ENCODE peak calls at places on chromosomes 16 and 17, in five cellular contexts. R, X, V, O and J are unnamed samples. For H3F3A, the result is how much of the 10 kb centered on the place peaks cover.

GRCh38 chr16:2960183-2961010 is 3.7 kb upstream of the KREMEN2 start:
- DNase-seq in R (no peak), X (no peak), V (no peak), O (no peak), J (no peak)

GRCh38 chr16:83994087-83994486 is 26.0 kb downstream of the NECAB2 start:
- DNase-seq in R (no peak), X (no peak), V (peak), O (no peak), J (no peak)

GRCh38 chr16:2497116-2497630 is 16.6 kb upstream of the ATP6V0C start:
- DNase-seq in R (peak), X (no peak), V (no peak), O (no peak), J (no peak)

GRCh38 chr16:74738134-74738541 is 36.5 kb downstream of the FA2H start:
- DNase-seq in R (peak), X (no peak), V (peak), O (no peak), J (peak)

GRCh38 chr16:24838554-24839266 is 7.1 kb upstream of the SLC5A11 start:
- DNase-seq in R (no peak), X (no peak), V (peak), O (no peak), J (no peak)

GRCh38 chr16:13392341-13392740 is 490.9 kb downstream of the SHISA9 start:
- DNase-seq in R (no peak), X (peak), V (no peak), O (no peak), J (no peak)

GRCh38 chr16:79150128-79150527 is 450.4 kb downstream of the MAF start:
- DNase-seq in R (no peak), X (no peak), V (no peak), O (no peak), J (no peak)

GRCh38 chr17:50945779-50946222 is 79.6 kb upstream of the TOB1 start:
- DNase-seq in R (no peak), X (no peak), V (no peak), O (no peak), J (no peak)

GRCh38 chr17:187130-187529 is 5.7 kb upstream of the DOC2B start:
- DNase-seq in R (no peak), X (no peak), V (no peak), O (no peak), J (peak)

GRCh38 chr17:80163315-80163714 is 6.5 kb upstream of the CARD14 start:
- DNase-seq in R (no peak), X (no peak), V (no peak), O (no peak), J (no peak)

GRCh38 chr17:81235822-81236740 is 2.8 kb downstream of the TEPSIN start:
- DNase-seq in R (no peak), X (no peak), V (no peak), O (no peak), J (no peak)

GRCh38 chr16:84759061-84759460 is 59.3 kb downstream of the USP10 start:
- DNase-seq in R (no peak), X (no peak), V (no peak), O (no peak), J (no peak)

GRCh38 chr16:49575352-49576172 is 202.0 kb downstream of the C16orf78 start:
- DNase-seq in R (no peak), X (peak), V (no peak), O (peak), J (no peak)

GRCh38 chr17:40224707-40225092 is 5.6 kb downstream of the WIPF2 start:
- DNase-seq in R (no peak), X (no peak), V (no peak), O (no peak), J (no peak)

GRCh38 chr16:87228363-87228762 is 88.8 kb downstream of the C16orf95 start:
- DNase-seq in R (no peak), X (no peak), V (no peak), O (no peak), J (no peak)

GRCh38 chr16:86579268-86580062 is 1.1 kb downstream of the FOXL1 start:
- DNase-seq in R (no peak), X (peak), V (no peak), O (no peak), J (peak)

GRCh38 chr17:65473985-65474384 is 87.5 kb downstream of the AXIN2 start:
- DNase-seq in R (no peak), X (no peak), V (no peak), O (no peak), J (no peak)

GRCh38 chr16:762595-763268 is 2.2 kb downstream of the MSLN start:
- DNase-seq in R (no peak), X (no peak), V (no peak), O (no peak), J (no peak)

GRCh38 chr16:24900230-24900629 is 54.5 kb downstream of the SLC5A11 start:
- DNase-seq in R (no peak), X (peak), V (no peak), O (no peak), J (no peak)

GRCh38 chr17:51260960-51261958 is 913 bp downstream of the UTP18 start:
- DNase-seq in R (peak), X (peak), V (peak), O (peak), J (peak)

GRCh38 chr17:27878776-27879562 is 14.2 kb downstream of the LYRM9 start:
- DNase-seq in R (peak), X (no peak), V (no peak), O (no peak), J (no peak)

GRCh38 chr16:3825103-3825502 is 55.4 kb downstream of the CREBBP start:
- DNase-seq in R (no peak), X (no peak), V (peak), O (no peak), J (no peak)

GRCh38 chr16:1494129-1494640 is 1.0 kb downstream of the TELO2 start:
- DNase-seq in R (peak), X (peak), V (peak), O (no peak), J (peak)

GRCh38 chr16:31713945-31714898 is 159.4 kb upstream of the ZNF267 start:
- DNase-seq in R (peak), X (peak), V (no peak), O (no peak), J (peak)

GRCh38 chr16:50501986-50502615 is 46.1 kb upstream of the NKD1 start:
- DNase-seq in R (no peak), X (no peak), V (no peak), O (no peak), J (no peak)

GRCh38 chr16:80527297-80527696 is 13.5 kb upstream of the DYNLRB2 start:
- DNase-seq in R (peak), X (peak), V (peak), O (peak), J (peak)

GRCh38 chr17:83161298-83162034 is 82.1 kb downstream of the METRNL start:
- DNase-seq in R (no peak), X (no peak), V (peak), O (no peak), J (no peak)

GRCh38 chr16:11349599-11350276 is 4.5 kb downstream of the RMI2 start:
- DNase-seq in R (no peak), X (no peak), V (peak), O (no peak), J (no peak)

GRCh38 chr16:578870-579405 is 9.2 kb downstream of the PIGQ start:
- DNase-seq in R (peak), X (peak), V (peak), O (peak), J (peak)

GRCh38 chr16:70793851-70794502 is 7.0 kb downstream of the VAC14 start:
- DNase-seq in R (no peak), X (no peak), V (no peak), O (peak), J (no peak)

GRCh38 chr16:3106205-3106928 is 6.0 kb upstream of the ZNF205 start:
- DNase-seq in R (peak), X (peak), V (peak), O (peak), J (peak)

GRCh38 chr17:3891626-3892094 is 1.2 kb downstream of the CAMKK1 start:
- DNase-seq in R (no peak), X (peak), V (peak), O (no peak), J (no peak)

GRCh38 chr16:1534021-1535020 is 855 bp downstream of the TMEM204 start:
- DNase-seq in R (no peak), X (no peak), V (no peak), O (no peak), J (no peak)

GRCh38 chr17:32487460-32488176 is 825 bp downstream of the CDK5R1 start:
- DNase-seq in R (peak), X (peak), V (no peak), O (no peak), J (peak)

GRCh38 chr17:42050360-42051012 is at the start of gene C17orf113:
- DNase-seq in R (peak), X (peak), V (peak), O (peak), J (peak)

GRCh38 chr16:85136705-85137322 is 24.5 kb upstream of the CIBAR2 start:
- DNase-seq in R (peak), X (peak), V (no peak), O (no peak), J (no peak)

GRCh38 chr16:5571446-5571845 is 473.9 kb upstream of the EEF2KMT start:
- DNase-seq in R (no peak), X (no peak), V (no peak), O (no peak), J (no peak)

DNA sequence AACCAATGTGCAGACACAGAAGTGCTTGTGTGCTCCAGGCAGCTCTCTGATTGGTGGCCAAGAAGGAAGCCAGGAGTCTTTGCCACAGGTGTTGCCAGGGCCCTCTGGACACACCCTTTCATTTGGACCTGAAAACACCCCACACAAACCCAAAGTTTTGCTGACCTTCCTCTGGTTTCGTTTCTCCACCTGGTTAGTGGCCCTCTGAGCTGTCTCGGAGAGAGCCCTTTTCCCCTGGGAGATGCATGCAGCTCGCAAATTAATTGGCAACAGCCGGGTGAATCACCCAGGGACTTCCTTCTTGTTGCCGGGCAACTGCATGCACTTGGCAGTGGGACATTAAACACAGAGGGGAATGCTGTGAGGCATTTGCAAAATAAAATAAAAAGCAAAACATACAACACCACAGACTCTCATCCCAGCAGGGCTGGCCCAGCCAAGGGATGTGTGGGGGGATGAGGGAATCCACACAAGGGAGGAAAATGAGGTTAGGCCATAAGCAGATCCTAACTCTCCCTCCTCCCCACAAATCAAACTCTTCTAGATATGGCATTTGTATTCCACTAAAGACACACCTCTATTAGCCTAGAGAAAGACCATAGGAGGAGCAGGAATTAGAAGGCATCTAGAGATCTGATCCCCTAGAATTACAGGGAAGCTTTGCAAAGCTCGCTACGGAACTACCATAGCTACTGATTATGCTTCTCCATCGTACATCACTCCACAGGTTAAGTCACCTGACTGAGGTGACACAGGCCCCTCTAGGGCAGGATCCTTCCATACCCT is 286.7 kb downstream of the SOX9 start:
- DNase-seq in R (peak), X (peak), V (peak), O (peak), J (no peak)
- H3F3A ChIP-seq in R (under half), X (under half), V (under half), O (under half), J (under half)

GRCh38 chr17:2035549-2036490 is 5.9 kb downstream of the DPH1 start:
- DNase-seq in R (no peak), X (no peak), V (no peak), O (no peak), J (no peak)
- TF ChIP-seq EZH2phosphoT487 in R (no peak), X (no peak), V (no peak), O (no peak), J (no peak)

GRCh38 chr17:4947010-4947410 is 1.3 kb downstream of the PFN1 start:
- DNase-seq in R (no peak), X (no peak), V (no peak), O (no peak), J (peak)

GRCh38 chr17:4945944-4946280 is 2.4 kb downstream of the PFN1 start:
- DNase-seq in R (no peak), X (no peak), V (no peak), O (no peak), J (no peak)

GRCh38 chr17:4947411-4948165 is 742 bp downstream of the PFN1 start:
- DNase-seq in R (peak), X (peak), V (peak), O (peak), J (peak)

GRCh38 chr17:4945176-4945943 is 3.0 kb downstream of the PFN1 start:
- DNase-seq in R (no peak), X (peak), V (peak), O (peak), J (no peak)

DNA sequence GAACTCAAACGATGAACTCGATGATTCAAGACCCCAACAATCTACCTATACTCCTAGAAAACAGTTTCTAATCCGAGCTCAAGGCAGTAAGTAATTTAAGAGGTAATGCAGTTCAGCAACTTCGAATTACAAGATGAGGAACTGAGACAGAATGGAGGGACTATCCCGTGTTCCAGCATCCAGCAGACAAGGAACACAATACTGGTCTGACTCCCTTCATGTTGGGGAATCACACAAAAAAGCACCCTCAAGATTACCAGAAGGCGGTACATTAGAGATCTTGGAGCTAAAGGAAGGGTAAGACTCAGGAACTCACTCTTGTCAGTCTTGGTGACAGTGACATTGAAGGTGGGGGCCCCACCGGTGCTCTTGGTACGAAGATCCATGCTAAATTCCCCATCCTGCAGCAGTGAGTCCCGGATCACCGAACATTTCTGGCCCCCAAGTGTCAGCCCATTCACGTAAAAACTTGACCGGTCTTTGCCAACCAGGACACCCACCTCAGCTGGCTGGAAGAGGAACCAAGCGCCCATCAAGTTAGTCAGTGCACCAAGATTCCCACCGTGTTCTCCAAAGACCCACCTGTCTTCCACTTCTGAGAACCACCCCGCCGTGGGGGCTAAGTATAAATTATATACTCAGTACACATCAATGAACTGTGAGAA is 1.9 kb downstream of the PFN1 start:
- DNase-seq in R (no peak), X (no peak), V (no peak), O (no peak), J (no peak)
- H3F3A ChIP-seq in R (half or more), X (under half), V (under half), O (half or more), J (half or more)

GRCh38 chr17:7308625-7309433 is 1.4 kb downstream of the EIF5A start:
- DNase-seq in R (peak), X (peak), V (peak), O (peak), J (peak)

GRCh38 chr17:7306911-7307685 is at the start of gene EIF5A:
- DNase-seq in R (peak), X (peak), V (peak), O (peak), J (peak)

GRCh38 chr17:7307686-7308624 is 527 bp downstream of the EIF5A start:
- DNase-seq in R (peak), X (peak), V (peak), O (peak), J (peak)

GRCh38 chr17:7309628-7310027 is 2.2 kb downstream of the EIF5A start:
- DNase-seq in R (no peak), X (no peak), V (no peak), O (no peak), J (no peak)

DNA sequence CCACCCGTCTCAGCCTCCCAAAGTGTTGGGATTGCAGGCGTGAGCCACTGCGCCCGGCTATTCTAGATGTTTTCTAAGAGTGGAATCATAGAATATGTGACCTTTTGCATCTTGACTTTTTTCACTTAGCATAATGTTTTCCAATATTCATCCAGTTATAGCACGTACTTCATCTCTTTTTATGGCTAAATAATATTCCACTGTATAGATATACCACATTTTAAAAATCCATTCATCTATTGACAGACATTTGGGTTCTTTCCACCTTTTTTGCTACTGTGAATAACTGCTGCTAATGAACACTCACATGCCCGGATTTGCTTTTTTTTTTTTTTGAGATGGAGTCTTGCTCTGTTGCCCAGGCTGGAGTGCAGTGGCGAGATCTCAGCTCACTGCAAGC is 3.2 kb upstream of the EIF5A start:
- DNase-seq in R (no peak), X (no peak), V (no peak), O (no peak), J (no peak)
- TF ChIP-seq EZH2phosphoT487 in R (no peak), X (no peak), V (no peak), O (no peak), J (no peak)

GRCh38 chr17:77451271-77451893 is 310.6 kb downstream of the SEC14L1 start:
- DNase-seq in R (peak), X (peak), V (no peak), O (peak), J (peak)
- H3F3A ChIP-seq in R (under half), X (under half), V (under half), O (under half), J (under half)

GRCh38 chr17:61009619-61010018 is 332.0 kb downstream of the BCAS3 start:
- DNase-seq in R (no peak), X (no peak), V (no peak), O (peak), J (no peak)
- TF ChIP-seq EZH2phosphoT487 in R (no peak), X (no peak), V (no peak), O (no peak), J (no peak)

GRCh38 chr16:56632848-56633365 is 448 bp downstream of the MT1M start:
- DNase-seq in R (no peak), X (no peak), V (no peak), O (no peak), J (no peak)
- H3F3A ChIP-seq in R (under half), X (under half), V (under half), O (under half), J (under half)